ENCODE peak calls at places on chromosomes 3 and 15, in five cellular contexts. K is GM18507; G is activated naive CD8-positive, alpha-beta T cell treated with anti-CD3 and anti-CD28 coated beads, Interleukin-2, amount 50 U/mL, for 24 hours; L is NCI-H1436; A is hepatocyte. V is an unnamed sample.

GRCh38 chr3:141900343-141900742 is 23.9 kb downstream of the ATP1B3 start:
- DNase-seq in K (no peak), G (no peak), L (no peak), A (no peak), V (no peak)

GRCh38 chr15:70240082-70240481 is 142.4 kb upstream of the TLE3 start:
- DNase-seq in K (no peak), G (peak; percentile 47), L (no peak), A (no peak), V (no peak)

GRCh38 chr15:32878849-32879795 is 161.3 kb downstream of the GREM1 start:
- DNase-seq in K (no peak), G (no peak), L (no peak), A (no peak), V (no peak)

GRCh38 chr3:137769321-137770065 is 5.4 kb downstream of the SOX14 start:
- DNase-seq in K (no peak), G (no peak), L (no peak), A (no peak), V (no peak)

GRCh38 chr15:28098766-28099554 is at the start of gene OCA2:
- DNase-seq in K (no peak), G (peak; percentile 62), L (no peak), A (peak; percentile 92), V (no peak)

GRCh38 chr15:65384895-65385867 is 7.4 kb upstream of the IGDCC3 start:
- DNase-seq in K (peak; percentile 90), G (peak; percentile 89), L (peak; percentile 83), A (peak; percentile 94), V (peak; percentile 46)

GRCh38 chr3:4986611-4987373 is 7.6 kb downstream of the BHLHE40 start:
- DNase-seq in K (no peak), G (peak; percentile 86), L (peak; percentile 24), A (peak; percentile 98), V (peak; percentile 31)

GRCh38 chr15:61621146-61621545 is 392.0 kb upstream of the RORA start:
- DNase-seq in K (no peak), G (peak; percentile 13), L (peak; percentile 49), A (peak; percentile 69), V (no peak)

GRCh38 chr3:66035763-66036477 is 2.8 kb downstream of the MAGI1 start:
- DNase-seq in K (no peak), G (no peak), L (no peak), A (peak; percentile 30), V (no peak)

GRCh38 chr3:197490659-197491058 is 65.1 kb downstream of the BDH1 start:
- DNase-seq in K (no peak), G (no peak), L (no peak), A (no peak), V (no peak)

GRCh38 chr3:116905805-116906204 is 196.2 kb downstream of the TUSC7 start:
- DNase-seq in K (no peak), G (no peak), L (no peak), A (no peak), V (no peak)

GRCh38 chr15:29812384-29812694 is 9.9 kb downstream of the TJP1 start:
- DNase-seq in K (no peak), G (no peak), L (no peak), A (peak; percentile 41), V (no peak)

GRCh38 chr3:139355502-139355901 is 11.7 kb downstream of the MRPS22 start:
- DNase-seq in K (no peak), G (no peak), L (no peak), A (no peak), V (no peak)

GRCh38 chr3:64308931-64309330 is 83.7 kb upstream of the PRICKLE2 start:
- DNase-seq in K (no peak), G (no peak), L (no peak), A (no peak), V (no peak)

GRCh38 chr3:160091441-160091840 is 102.8 kb downstream of the IL12A start:
- DNase-seq in K (no peak), G (no peak), L (no peak), A (no peak), V (no peak)

GRCh38 chr3:98115717-98116116 is 14.8 kb upstream of the OR5H1 start:
- DNase-seq in K (no peak), G (no peak), L (no peak), A (no peak), V (no peak)

GRCh38 chr15:72685925-72686794 is at the start of the genes BBS4 and HIGD2B:
- DNase-seq in K (peak; percentile 69), G (peak; percentile 88), L (no peak), A (peak; percentile 93), V (no peak)

GRCh38 chr3:48273594-48274211 is 32.8 kb downstream of the ZNF589 start:
- DNase-seq in K (peak; percentile 26), G (peak; percentile 47), L (peak; percentile 22), A (peak; percentile 81), V (peak; percentile 8)

GRCh38 chr3:177816667-177817208 is 619.5 kb upstream of the TBL1XR1 start:
- DNase-seq in K (no peak), G (no peak), L (no peak), A (no peak), V (no peak)

GRCh38 chr3:179322481-179323196 is at the start of gene ZNF639:
- DNase-seq in K (peak; percentile 85), G (peak; percentile 89), L (peak; percentile 91), A (peak; percentile 95), V (peak; percentile 84)

GRCh38 chr3:19467761-19468160 is 319.5 kb downstream of the KCNH8 start:
- DNase-seq in K (no peak), G (no peak), L (no peak), A (no peak), V (no peak)